ENCODE peak calls at places on chromosomes 7 and 10, in nine cellular contexts. W, V, X, N, B, J, E, R and T are unnamed samples.

GRCh38 chr7:149784251-149784608 is 10.8 kb upstream of the ZNF467 start:
- DNase-seq in W (no peak), V (no peak), X (no peak), N (no peak), B (no peak), J (no peak), E (no peak), R (no peak), T (no peak)

GRCh38 chr10:61302124-61302523 is 151.1 kb downstream of the TMEM26 start:
- DNase-seq in W (no peak), V (no peak), X (no peak), N (no peak), B (no peak), J (no peak), E (no peak), R (no peak), T (no peak)

GRCh38 chr10:91381562-91381923 is 28.6 kb upstream of the HECTD2 start:
- DNase-seq in W (no peak), V (no peak), X (no peak), N (no peak), B (peak), J (no peak), E (no peak), R (no peak), T (peak)

GRCh38 chr7:128735433-128735832 is 3.7 kb upstream of the CALU start:
- DNase-seq in W (no peak), V (no peak), X (no peak), N (no peak), B (no peak), J (no peak), E (no peak), R (no peak), T (no peak)

GRCh38 chr10:69457771-69458237 is 6.5 kb downstream of the TSPAN15 start:
- DNase-seq in W (no peak), V (no peak), X (no peak), N (no peak), B (no peak), J (no peak), E (no peak), R (no peak), T (no peak)

GRCh38 chr10:101301111-101301731 is 52.7 kb upstream of the BTRC start:
- DNase-seq in W (peak), V (peak), X (peak), N (peak), B (peak), J (no peak), E (no peak), R (no peak), T (peak)

GRCh38 chr10:11210211-11210922 is 192.7 kb downstream of the CELF2 start:
- DNase-seq in W (no peak), V (no peak), X (no peak), N (peak), B (no peak), J (no peak), E (no peak), R (no peak), T (no peak)

GRCh38 chr7:17680026-17680425 is 260.3 kb downstream of the SNX13 start:
- DNase-seq in W (no peak), V (no peak), X (no peak), N (peak), B (peak), J (peak), E (no peak), R (peak), T (peak)

GRCh38 chr10:72812798-72813430 is 80.6 kb upstream of the OIT3 start:
- DNase-seq in W (no peak), V (no peak), X (no peak), N (no peak), B (peak), J (peak), E (peak), R (no peak), T (no peak)

GRCh38 chr7:134813668-134814067 is 34.2 kb downstream of the CALD1 start:
- DNase-seq in W (no peak), V (no peak), X (no peak), N (no peak), B (no peak), J (no peak), E (no peak), R (no peak), T (no peak)

GRCh38 chr7:95520136-95520535 is 34.4 kb downstream of the ASB4 start:
- DNase-seq in W (no peak), V (no peak), X (no peak), N (no peak), B (no peak), J (no peak), E (no peak), R (no peak), T (no peak)

GRCh38 chr7:1459930-1460756 is 873 bp upstream of the MICALL2 start:
- DNase-seq in W (no peak), V (no peak), X (no peak), N (no peak), B (peak), J (no peak), E (no peak), R (no peak), T (no peak)

GRCh38 chr10:30882281-30882680 is 149.4 kb downstream of the ZNF438 start:
- DNase-seq in W (no peak), V (no peak), X (no peak), N (no peak), B (peak), J (no peak), E (no peak), R (no peak), T (no peak)